ENCODE peak calls at places on chromosomes 1 and 21, in nine cellular contexts. N, Y, I, A, Q, X, H, L and Z are unnamed samples.

GRCh38 chr21:38511662-38512243 is 13.5 kb upstream of the ERG start:
- DNase-seq in I (no peak), Y (no peak), Q (no peak), A (no peak), X (peak), N (no peak), H (no peak), L (no peak), Z (no peak)

GRCh38 chr21:42195378-42196031 is 23.4 kb upstream of the ABCG1 start:
- DNase-seq in Q (no peak), H (no peak), Y (no peak), L (no peak), X (peak), N (no peak), A (no peak), I (no peak), Z (no peak)

GRCh38 chr1:231216515-231216914 is 24.5 kb upstream of the GNPAT start:
- DNase-seq in I (no peak), H (no peak), Q (no peak), A (no peak), N (no peak), X (no peak), Y (no peak), L (no peak), Z (no peak)

GRCh38 chr1:113538225-113538624 is 147.9 kb downstream of the MAGI3 start:
- DNase-seq in L (no peak), I (no peak), X (no peak), Q (no peak), N (no peak), H (no peak), Y (no peak), A (no peak), Z (no peak)

GRCh38 chr1:183697814-183698590 is 44.9 kb upstream of the APOBEC4 start:
- DNase-seq in Q (no peak), H (no peak), N (no peak), A (no peak), I (no peak), X (no peak), Y (no peak), L (no peak), Z (peak)

GRCh38 chr21:38847556-38847955 is 41.8 kb downstream of the ETS2 start:
- DNase-seq in Q (no peak), Y (no peak), X (no peak), A (no peak), N (no peak), L (no peak), I (no peak), H (no peak), Z (no peak)

GRCh38 chr1:223887724-223888428 is 42.1 kb upstream of the TP53BP2 start:
- DNase-seq in A (peak), X (no peak), N (peak), H (no peak), L (no peak), Q (no peak), Y (no peak), I (no peak), Z (peak)

GRCh38 chr21:35940074-35940927 is 120.0 kb downstream of the SETD4 start:
- DNase-seq in A (peak), X (peak), Y (peak), N (peak), L (no peak), H (peak), Q (no peak), I (peak), Z (peak)

GRCh38 chr1:228837817-228838716 is 102.8 kb downstream of the RHOU start:
- DNase-seq in A (peak), N (peak), I (no peak), H (peak), Q (no peak), X (peak), Y (no peak), L (no peak), Z (peak)

GRCh38 chr1:10646347-10646861 is 150.0 kb downstream of the CASZ1 start:
- DNase-seq in A (peak), X (peak), L (no peak), Y (peak), I (no peak), H (peak), Q (no peak), N (peak), Z (peak)

GRCh38 chr21:34935452-34935851 is 113.7 kb downstream of the RUNX1 start:
- DNase-seq in N (no peak), L (no peak), I (no peak), Q (no peak), H (no peak), A (no peak), Y (no peak), X (no peak), Z (no peak)

GRCh38 chr1:183247066-183247465 is 61.0 kb downstream of the LAMC2 start:
- DNase-seq in X (no peak), N (no peak), H (no peak), L (no peak), Y (no peak), A (no peak), Q (no peak), I (no peak), Z (no peak)

GRCh38 chr1:71828431-71829012 is 453.8 kb downstream of the NEGR1 start:
- DNase-seq in Y (no peak), X (no peak), A (no peak), I (no peak), H (no peak), Q (no peak), N (no peak), L (no peak), Z (no peak)

GRCh38 chr21:41567901-41568510 is 60.0 kb upstream of the TMPRSS2 start:
- DNase-seq in Y (no peak), H (no peak), A (no peak), X (no peak), L (no peak), I (no peak), N (no peak), Q (no peak), Z (no peak)

GRCh38 chr1:115771094-115771846 is 2.8 kb upstream of the CASQ2 start:
- DNase-seq in N (no peak), X (no peak), H (no peak), L (no peak), I (peak), A (no peak), Y (peak), Q (peak), Z (no peak)

GRCh38 chr1:107782192-107782845 is 182.7 kb downstream of the VAV3 start:
- DNase-seq in H (peak), Q (no peak), X (peak), A (peak), Y (peak), L (no peak), I (no peak), N (peak), Z (peak)

GRCh38 chr1:201404722-201405483 is 5.8 kb upstream of the LAD1 start:
- DNase-seq in N (no peak), A (no peak), H (no peak), X (no peak), I (no peak), Y (no peak), L (no peak), Q (no peak), Z (no peak)

GRCh38 chr21:46229133-46229922 is 754 bp upstream of the LSS start:
- DNase-seq in A (no peak), N (no peak), X (no peak), H (peak), Y (peak), I (no peak), Q (peak), L (no peak), Z (peak)

GRCh38 chr1:53176452-53177344 is 19.9 kb upstream of the CPT2 start:
- DNase-seq in L (no peak), Q (no peak), N (peak), Y (peak), I (no peak), H (no peak), X (no peak), A (no peak), Z (no peak)

GRCh38 chr1:218209351-218209861 is 75.7 kb upstream of the RRP15 start:
- DNase-seq in I (no peak), H (no peak), A (peak), L (no peak), Q (no peak), X (no peak), N (peak), Y (no peak), Z (no peak)

GRCh38 chr1:77182083-77182482 is 37.1 kb downstream of the PIGK start:
- DNase-seq in L (no peak), I (no peak), X (no peak), Y (no peak), Q (no peak), A (no peak), N (no peak), H (no peak), Z (no peak)

GRCh38 chr1:72037745-72038343 is 244.5 kb downstream of the NEGR1 start:
- DNase-seq in Y (no peak), L (no peak), Q (no peak), I (peak), H (peak), A (peak), X (peak), N (peak), Z (peak)

GRCh38 chr1:1244192-1244811 is 2.2 kb downstream of the C1QTNF12 start:
- DNase-seq in Y (no peak), H (peak), L (no peak), I (no peak), N (peak), X (no peak), Q (no peak), A (no peak), Z (no peak)

GRCh38 chr1:9297831-9298230 is 5.1 kb downstream of the SPSB1 start:
- DNase-seq in A (no peak), Y (no peak), H (no peak), I (no peak), Q (no peak), X (no peak), L (no peak), N (no peak), Z (no peak)

GRCh38 chr1:35660581-35661473 is 19.5 kb upstream of the PSMB2 start:
- DNase-seq in N (peak), A (no peak), I (peak), Q (peak), Y (no peak), H (peak), X (peak), L (no peak), Z (peak)

GRCh38 chr1:207027221-207027777 is 5.3 kb downstream of the C1orf116 start:
- DNase-seq in X (no peak), A (peak), N (peak), Y (no peak), Q (no peak), I (no peak), L (no peak), H (no peak), Z (no peak)

GRCh38 chr1:228004887-228005462 is 1.8 kb upstream of the WNT3A start:
- DNase-seq in N (no peak), L (no peak), Q (no peak), I (no peak), A (no peak), H (no peak), X (no peak), Y (peak), Z (no peak)

GRCh38 chr1:20589331-20590312 is 725 bp downstream of the CDA start:
- DNase-seq in L (no peak), A (no peak), X (peak), H (peak), Q (no peak), Y (peak), I (no peak), N (no peak), Z (peak)

GRCh38 chr1:30511106-30511505 is 212.3 kb downstream of the MATN1 start:
- DNase-seq in X (no peak), Q (no peak), N (no peak), L (no peak), A (no peak), H (no peak), I (no peak), Y (no peak), Z (no peak)

GRCh38 chr1:59089922-59090457 is 206.9 kb upstream of the FGGY start:
- DNase-seq in H (no peak), X (no peak), I (no peak), L (no peak), N (no peak), A (no peak), Q (no peak), Y (no peak), Z (no peak)

GRCh38 chr1:197343663-197344273 is 75.7 kb downstream of the CRB1 start:
- DNase-seq in I (no peak), Y (no peak), H (no peak), N (no peak), X (no peak), Q (no peak), A (no peak), L (no peak), Z (no peak)

GRCh38 chr1:163168053-163168452 is 34.7 kb downstream of the RGS5 start:
- DNase-seq in X (no peak), A (peak), I (no peak), L (no peak), N (peak), Y (no peak), Q (no peak), H (no peak), Z (peak)

GRCh38 chr1:24727490-24728214 is 17.6 kb upstream of the CLIC4 start:
- DNase-seq in L (peak), Y (no peak), A (no peak), Q (no peak), X (peak), N (no peak), H (no peak), I (no peak), Z (no peak)

GRCh38 chr1:108034396-108034795 is 69.4 kb upstream of the VAV3 start:
- DNase-seq in Q (no peak), X (no peak), N (peak), Y (no peak), I (no peak), A (no peak), H (no peak), L (no peak), Z (no peak)

GRCh38 chr1:92951141-92951582 is 10.1 kb downstream of the DIPK1A start:
- DNase-seq in L (peak), A (peak), I (no peak), Q (no peak), X (peak), N (peak), Y (no peak), H (peak), Z (no peak)

GRCh38 chr1:38611661-38612211 is 247.8 kb downstream of the RRAGC start:
- DNase-seq in N (no peak), L (no peak), Y (peak), H (no peak), X (no peak), A (no peak), Q (no peak), I (no peak), Z (no peak)

GRCh38 chr1:228998179-228998578 is 262.9 kb downstream of the RHOU start:
- DNase-seq in Q (no peak), X (no peak), H (no peak), N (no peak), L (no peak), I (no peak), A (no peak), Y (no peak), Z (no peak)

GRCh38 chr1:180150982-180151381 is 3.7 kb upstream of the QSOX1 start:
- DNase-seq in L (no peak), H (no peak), I (no peak), Y (no peak), Q (no peak), N (no peak), X (peak), A (no peak), Z (no peak)

GRCh38 chr1:164583835-164584539 is 25.0 kb downstream of the PBX1 start:
- DNase-seq in N (no peak), H (no peak), L (no peak), X (no peak), Y (no peak), Q (no peak), I (no peak), A (no peak), Z (no peak)

DNA sequence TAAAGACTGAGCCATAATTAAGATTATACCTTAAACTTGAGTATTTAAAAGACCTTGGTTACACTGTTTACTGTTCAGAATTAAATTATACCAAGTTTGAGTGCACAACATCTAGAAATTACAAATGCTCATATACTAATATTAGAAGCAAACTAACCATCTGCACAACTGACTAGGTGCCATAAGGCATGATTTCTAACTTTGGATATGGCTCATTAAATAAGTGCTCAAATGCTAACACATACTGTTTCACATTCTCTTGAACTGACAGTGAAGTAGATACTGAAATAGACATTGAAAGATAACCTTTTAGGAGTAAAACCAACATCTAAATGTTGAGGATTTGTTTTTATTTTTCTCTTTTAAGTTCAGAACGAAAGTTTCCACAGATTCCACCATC is 74.1 kb downstream of the PRKAA2 start:
- DNase-seq in H (no peak), A (no peak), L (no peak), I (no peak), N (no peak), Y (no peak), Q (no peak), X (no peak), Z (no peak)
- TF ChIP-seq MAX in H (no peak), A (no peak), L (no peak), I (no peak), N (no peak), Y (no peak), Q (no peak), X (no peak), Z (no peak)

DNA sequence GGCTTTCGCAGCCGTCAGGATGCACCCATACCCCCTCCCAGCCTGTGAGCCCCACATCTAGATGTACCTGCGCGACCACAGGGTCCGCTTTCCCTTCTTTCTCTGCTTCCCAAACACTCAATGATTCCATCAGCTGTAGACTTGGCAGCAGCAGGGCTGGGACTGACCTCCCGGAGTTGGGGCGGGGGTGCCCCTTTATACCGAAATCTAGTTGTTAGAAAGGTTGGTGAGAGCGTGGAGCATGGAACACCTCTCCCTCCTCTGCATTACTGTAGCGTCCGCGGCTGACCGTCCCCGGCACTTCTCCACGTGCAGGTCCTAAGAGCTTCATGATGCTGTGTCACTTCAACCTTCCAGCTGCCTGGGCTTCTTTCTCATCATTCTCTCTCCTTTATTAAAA is 21.1 kb upstream of the ACTRT2 start:
- DNase-seq in H (no peak), X (no peak), A (no peak), L (no peak), Q (no peak), N (no peak), I (no peak), Y (no peak), Z (no peak)
- TF ChIP-seq MAX in H (no peak), X (no peak), A (no peak), L (no peak), Q (no peak), N (no peak), I (no peak), Y (no peak), Z (no peak)

DNA sequence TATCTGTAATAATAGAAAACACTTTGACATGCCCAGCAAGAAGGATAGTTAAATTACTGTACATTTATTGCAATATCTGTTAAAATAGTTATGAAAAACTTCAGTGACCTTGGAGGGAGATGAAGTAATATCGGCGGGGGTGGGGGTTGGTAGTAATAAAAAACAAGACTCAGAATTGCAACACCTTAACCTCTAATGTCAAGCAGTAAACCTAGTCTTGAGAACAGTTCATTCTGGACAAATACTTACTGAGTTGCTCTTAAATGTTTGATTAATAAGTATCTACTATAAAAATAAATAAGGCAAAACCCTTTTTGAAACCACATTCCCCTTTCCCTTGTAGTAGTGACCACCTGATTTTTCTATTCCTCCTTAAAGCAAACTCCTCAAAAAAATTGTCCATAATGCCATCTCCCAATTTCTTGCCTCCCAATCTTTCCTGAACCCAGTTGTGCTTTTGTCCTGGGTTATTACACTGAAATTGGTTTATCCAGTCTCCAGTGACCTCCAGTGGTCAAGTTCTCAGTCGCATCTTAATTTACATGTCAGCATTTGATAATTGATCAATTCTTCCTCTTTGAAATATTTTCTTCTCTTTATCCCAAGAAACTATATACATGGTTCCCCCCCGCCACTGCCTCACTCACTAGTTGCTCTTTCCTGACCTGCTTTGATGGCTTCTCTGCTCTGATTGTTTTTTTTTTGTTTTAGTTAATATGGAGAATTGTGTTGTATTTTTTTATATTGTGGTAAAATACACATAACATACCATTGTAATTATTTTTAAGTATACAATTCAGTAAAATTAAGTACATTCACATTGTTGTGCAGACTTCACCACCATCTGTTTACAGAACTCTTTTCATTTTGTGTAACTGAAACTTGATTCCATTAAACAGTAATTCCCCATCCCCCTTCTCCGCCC is 36.8 kb downstream of the RAP1A start:
- DNase-seq in Q (no peak), Y (peak), X (peak), A (peak), N (peak), I (no peak), L (no peak), H (peak), Z (peak)
- TF ChIP-seq MAX in Q (no peak), Y (no peak), X (no peak), A (no peak), N (no peak), I (no peak), L (no peak), H (no peak), Z (no peak)

DNA sequence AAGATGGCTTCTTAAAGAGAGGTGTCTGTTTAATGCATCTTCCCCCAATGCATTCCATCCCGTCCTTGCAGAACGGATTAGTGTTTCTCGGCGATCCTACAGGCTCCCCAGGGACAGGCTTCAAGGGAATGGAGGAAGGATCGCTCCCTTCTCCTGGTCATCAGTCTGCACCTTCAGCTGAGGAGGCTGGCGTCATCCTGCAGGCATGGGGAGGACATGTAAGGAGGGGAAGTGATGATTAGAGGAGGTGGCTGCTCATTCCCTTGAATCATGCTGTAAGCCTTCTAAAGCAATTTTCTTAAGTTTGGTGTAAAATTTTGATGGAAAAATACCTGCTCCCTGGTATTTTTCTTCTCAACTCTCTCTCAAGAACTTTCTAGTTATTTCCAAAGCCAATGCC is 603.6 kb downstream of the NPHP4 start:
- DNase-seq in Q (no peak), X (no peak), I (no peak), H (no peak), N (no peak), Y (no peak), A (no peak), L (no peak), Z (no peak)
- TF ChIP-seq MAX in Q (no peak), X (no peak), I (no peak), H (no peak), N (no peak), Y (no peak), A (no peak), L (no peak), Z (no peak)